ENCODE peak calls at places on chromosomes 1 and 21, in five cellular contexts. H is tibial artery, G is choroid plexus epithelial cell, O is HL-60, B is OCI-LY7. Z is an unnamed sample.

GRCh38 chr1:171142451-171143121 is 42.5 kb upstream of the FMO2 start:
- DNase-seq in O (no peak), G (peak), H (peak), B (no peak), Z (peak)

GRCh38 chr1:12555411-12556367 is 62.3 kb downstream of the DHRS3 start:
- DNase-seq in G (no peak), B (no peak), H (peak), O (no peak), Z (no peak)

GRCh38 chr1:10106241-10106640 is 73.5 kb downstream of the UBE4B start:
- DNase-seq in H (no peak), O (no peak), G (no peak), B (no peak), Z (no peak)

GRCh38 chr1:185398022-185398421 is 81.0 kb upstream of the IVNS1ABP start:
- DNase-seq in B (no peak), G (no peak), H (no peak), O (no peak), Z (no peak)

GRCh38 chr1:193115629-193116227 is 6.1 kb upstream of the CDC73 start:
- DNase-seq in G (peak), B (no peak), H (peak), O (no peak), Z (peak)

GRCh38 chr1:57461405-57461804 is 37.5 kb upstream of the DAB1 start:
- DNase-seq in G (peak), O (no peak), H (no peak), B (no peak), Z (no peak)

GRCh38 chr1:53783056-53783455 is 44.1 kb upstream of the GLIS1 start:
- DNase-seq in O (no peak), G (no peak), H (no peak), B (no peak), Z (no peak)

GRCh38 chr1:8145525-8145924 is 119.4 kb upstream of the ERRFI1 start:
- DNase-seq in B (no peak), H (no peak), G (no peak), O (no peak), Z (peak)

GRCh38 chr1:192123212-192123611 is 35.0 kb upstream of the RGS18 start:
- DNase-seq in B (no peak), O (no peak), G (no peak), H (no peak), Z (no peak)

GRCh38 chr1:154863702-154864174 is 6.3 kb downstream of the KCNN3 start:
- DNase-seq in O (peak), H (no peak), B (peak), G (peak), Z (peak)

GRCh38 chr1:55012661-55013060 is 13.9 kb downstream of the BSND start:
- DNase-seq in O (no peak), B (no peak), G (no peak), H (no peak), Z (no peak)

GRCh38 chr1:65824103-65824502 is 31.4 kb downstream of the PDE4B start:
- DNase-seq in O (no peak), H (no peak), B (no peak), G (no peak), Z (no peak)

GRCh38 chr1:67555487-67556296 is 125.5 kb upstream of the SERBP1 start:
- DNase-seq in B (no peak), G (no peak), H (no peak), O (no peak), Z (no peak)

GRCh38 chr1:111535256-111536191 is 32.1 kb upstream of the ADORA3 start:
- DNase-seq in H (no peak), B (no peak), G (no peak), O (no peak), Z (no peak)

GRCh38 chr1:203227684-203228083 is 1.8 kb downstream of the CHIT1 start:
- DNase-seq in O (no peak), B (no peak), G (no peak), H (no peak), Z (no peak)

GRCh38 chr1:70353641-70354331 is 736 bp downstream of the ANKRD13C start:
- DNase-seq in G (peak), O (peak), H (no peak), B (no peak), Z (peak)

GRCh38 chr1:222339371-222339947 is 208.4 kb downstream of the HHIPL2 start:
- DNase-seq in B (no peak), G (no peak), H (no peak), O (no peak), Z (no peak)

GRCh38 chr1:29628190-29628589 is 391.9 kb downstream of the PTPRU start:
- DNase-seq in B (no peak), H (no peak), O (no peak), G (no peak), Z (no peak)

GRCh38 chr21:43758132-43758619 is 17.9 kb downstream of the CSTB start:
- DNase-seq in G (peak), B (no peak), O (no peak), H (peak), Z (peak)

GRCh38 chr1:220748091-220748934 is at the start of gene MTARC2:
- DNase-seq in G (peak), B (no peak), H (peak), O (peak), Z (peak)

GRCh38 chr21:14403681-14404318 is 20.9 kb upstream of the HSPA13 start:
- DNase-seq in B (peak), G (peak), O (peak), H (no peak), Z (peak)

GRCh38 chr1:183604048-183604808 is 14.0 kb upstream of the NCF2 start:
- DNase-seq in G (peak), H (no peak), O (peak), B (no peak), Z (peak)

GRCh38 chr1:37244815-37245214 is 210.5 kb upstream of the GRIK3 start:
- DNase-seq in O (no peak), G (no peak), H (no peak), B (no peak), Z (no peak)

GRCh38 chr1:246629976-246630375 is 63.7 kb downstream of the CNST start:
- DNase-seq in H (no peak), O (no peak), G (no peak), B (no peak), Z (no peak)

GRCh38 chr1:204713541-204713940 is 28.0 kb upstream of the LRRN2 start:
- DNase-seq in O (no peak), G (no peak), B (peak), H (no peak), Z (no peak)

GRCh38 chr1:32291708-32292508 is at the start of gene HDAC1:
- DNase-seq in H (peak), B (peak), O (peak), G (peak), Z (peak)

GRCh38 chr1:172605641-172606040 is 53.3 kb upstream of the FASLG start:
- DNase-seq in H (no peak), G (no peak), O (no peak), B (no peak), Z (no peak)

GRCh38 chr1:39295901-39296300 is 91.4 kb downstream of the MACF1 start:
- DNase-seq in G (no peak), H (no peak), B (no peak), O (no peak), Z (no peak)

GRCh38 chr1:33893147-33893830 is 29.4 kb downstream of the HMGB4 start:
- DNase-seq in B (no peak), H (peak), G (peak), O (no peak), Z (peak)

GRCh38 chr1:175757381-175758015 is 14.1 kb upstream of the TNR start:
- DNase-seq in O (peak), B (peak), G (peak), H (no peak), Z (no peak)

GRCh38 chr1:41521766-41522165 is 37.3 kb upstream of the EDN2 start:
- DNase-seq in B (no peak), G (no peak), O (no peak), H (no peak), Z (no peak)

GRCh38 chr1:98677288-98677687 is 15.8 kb downstream of the SNX7 start:
- DNase-seq in H (no peak), B (no peak), O (no peak), G (peak), Z (peak)

GRCh38 chr1:240608707-240609106 is 3.2 kb downstream of the GREM2 start:
- DNase-seq in H (no peak), G (no peak), O (peak), B (peak), Z (no peak)

GRCh38 chr1:2134604-2135307 is 59.8 kb downstream of the FAAP20 start:
- DNase-seq in G (no peak), B (no peak), H (no peak), O (no peak), Z (no peak)
- H3K4me3 ChIP-seq in G (no peak), B (no peak), H (no peak), O (no peak), Z (no peak)

GRCh38 chr21:27419153-27419552 is 452.3 kb upstream of the ADAMTS5 start:
- DNase-seq in H (no peak), B (no peak), O (no peak), G (peak), Z (no peak)

GRCh38 chr21:27423073-27423472 is 456.2 kb upstream of the ADAMTS5 start:
- DNase-seq in B (no peak), H (peak), G (peak), O (no peak), Z (peak)

GRCh38 chr21:27423906-27424595 is 457.2 kb upstream of the ADAMTS5 start:
- DNase-seq in O (no peak), B (no peak), G (peak), H (no peak), Z (peak)

GRCh38 chr21:27422435-27422834 is 455.5 kb upstream of the ADAMTS5 start:
- DNase-seq in G (peak), O (no peak), B (no peak), H (no peak), Z (peak)

DNA sequence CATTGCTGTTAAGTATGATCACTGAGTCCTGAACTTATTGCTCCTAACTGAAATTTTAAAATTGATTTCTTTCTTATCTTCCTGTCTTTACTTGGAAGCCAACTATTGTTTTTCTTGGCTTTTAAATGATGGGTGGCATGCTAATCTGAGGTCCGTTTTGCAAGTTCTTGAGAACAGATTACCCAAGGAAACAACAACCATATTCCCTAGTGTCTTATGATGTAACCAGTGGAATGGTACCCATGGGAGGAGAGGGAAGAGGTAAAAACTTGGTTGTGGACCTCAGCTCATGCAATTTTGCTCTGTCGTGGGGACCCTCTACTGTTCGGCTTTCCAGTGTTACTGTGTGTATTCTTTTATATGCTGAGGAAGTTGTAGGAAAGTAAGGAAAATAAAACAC is 454.8 kb upstream of the ADAMTS5 start:
- DNase-seq in G (peak), H (no peak), O (no peak), B (no peak), Z (no peak)
- TF ChIP-seq CTCF in G (no peak), H (no peak), O (no peak), B (no peak), Z (no peak)

DNA sequence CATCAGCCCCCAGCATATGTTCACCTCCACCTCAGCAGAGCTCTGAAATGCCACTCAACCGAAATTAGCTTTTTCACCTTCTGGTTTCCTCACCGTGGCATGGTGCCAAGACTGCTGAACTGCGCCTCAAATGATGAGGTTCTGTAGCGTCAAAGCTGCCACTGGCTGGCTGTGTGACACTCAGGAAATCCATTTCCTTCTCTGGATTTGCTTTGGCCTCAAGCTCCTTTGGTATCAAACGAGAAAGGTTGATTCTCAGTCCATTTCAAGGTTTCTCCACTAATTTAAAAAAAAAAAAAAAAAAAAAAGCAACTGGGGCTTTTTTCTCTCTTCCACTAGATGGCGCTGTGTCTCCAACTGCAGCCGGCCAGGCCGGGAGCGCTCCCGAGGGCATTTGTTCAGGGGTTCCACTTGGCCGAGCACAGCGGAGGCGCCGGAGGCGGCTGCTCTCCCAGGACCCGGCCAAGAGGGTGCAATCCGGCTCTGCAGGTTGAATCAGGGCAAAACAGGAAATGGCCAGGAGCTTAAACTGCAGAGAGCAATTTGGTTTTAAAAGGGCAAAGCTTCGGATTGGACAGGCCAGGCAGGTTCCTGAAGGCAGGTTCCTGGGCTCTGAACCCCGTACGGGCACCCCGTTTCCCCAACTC is 26.5 kb upstream of the PLA2G2C start:
- DNase-seq in O (peak), H (peak), B (peak), G (peak), Z (peak)
- H3K4me3 ChIP-seq in O (no peak), H (no peak), B (peak), G (no peak), Z (no peak)

GRCh38 chr1:6280761-6281451 is 20.0 kb upstream of the GPR153 start:
- DNase-seq in G (no peak), B (no peak), H (no peak), O (no peak), Z (no peak)
- TF ChIP-seq CTCF in G (peak), B (no peak), H (no peak), O (no peak), Z (peak)

Z was measured in astrocyte of the spinal cord.